ENCODE peak calls at places on chromosomes 5 and 9, in six cellular contexts. E is heart left ventricle, P is PC-3, L is psoas muscle, G is A549, A is left ventricle myocardium inferior. N is an unnamed sample.

GRCh38 chr5:107915413-107915812 is 244.7 kb upstream of the EFNA5 start:
- DNase-seq in E (no peak), P (no peak), L (no peak), G (no peak), A (no peak), N (no peak)

GRCh38 chr9:109414125-109414785 is 83.9 kb downstream of the PTPN3 start:
- DNase-seq in E (no peak), P (no peak), L (no peak), G (no peak), A (no peak), N (no peak)

GRCh38 chr5:57298295-57298984 is 124.6 kb downstream of the GPBP1 start:
- DNase-seq in E (peak; percentile 84), P (peak; percentile 86), L (peak; percentile 61), G (peak; percentile 55), A (peak; percentile 65), N (peak; percentile 79)

GRCh38 chr5:6483880-6484382 is 35.3 kb downstream of the UBE2QL1 start:
- DNase-seq in E (no peak), P (no peak), L (no peak), G (no peak), A (no peak), N (no peak)

GRCh38 chr9:137619240-137620090 is 660 bp downstream of the EHMT1 start:
- DNase-seq in E (no peak), P (peak; percentile 39), L (peak; percentile 44), G (peak; percentile 46), A (peak; percentile 29), N (no peak)

GRCh38 chr9:32783168-32783891 is at the start of gene TMEM215:
- DNase-seq in E (no peak), P (no peak), L (peak; percentile 13), G (peak; percentile 20), A (no peak), N (no peak)

GRCh38 chr5:37736397-37736796 is 103.4 kb downstream of the GDNF start:
- DNase-seq in E (no peak), P (no peak), L (no peak), G (no peak), A (no peak), N (no peak)

GRCh38 chr9:6356441-6356840 is 28.3 kb downstream of the TPD52L3 start:
- DNase-seq in E (no peak), P (no peak), L (no peak), G (no peak), A (no peak), N (no peak)

GRCh38 chr9:27870404-27870803 is 297.1 kb upstream of the C9orf72 start:
- DNase-seq in E (no peak), P (peak; percentile 17), L (no peak), G (no peak), A (no peak), N (no peak)

GRCh38 chr9:88782931-88783451 is 208.3 kb upstream of the S1PR3 start:
- DNase-seq in E (no peak), P (peak; percentile 67), L (no peak), G (no peak), A (no peak), N (no peak)

GRCh38 chr5:134086943-134087305 is 27.6 kb upstream of the TCF7 start:
- DNase-seq in E (no peak), P (no peak), L (no peak), G (no peak), A (no peak), N (no peak)

GRCh38 chr9:101536938-101537337 is 3.3 kb downstream of the RNF20 start:
- DNase-seq in E (no peak), P (peak; percentile 17), L (no peak), G (no peak), A (no peak), N (no peak)

GRCh38 chr9:35277649-35278359 is 116.0 kb downstream of the UNC13B start:
- DNase-seq in E (peak; percentile 8), P (no peak), L (no peak), G (no peak), A (no peak), N (no peak)

GRCh38 chr9:35277171-35277520 is 115.3 kb downstream of the UNC13B start:
- DNase-seq in E (no peak), P (no peak), L (no peak), G (no peak), A (no peak), N (no peak)

GRCh38 chr9:35272989-35273388 is 111.2 kb downstream of the UNC13B start:
- DNase-seq in E (no peak), P (peak; percentile 66), L (no peak), G (no peak), A (no peak), N (no peak)

GRCh38 chr9:35273591-35273990 is 111.8 kb downstream of the UNC13B start:
- DNase-seq in E (no peak), P (no peak), L (no peak), G (no peak), A (no peak), N (no peak)

GRCh38 chr9:35274988-35275387 is 113.2 kb downstream of the UNC13B start:
- DNase-seq in E (no peak), P (no peak), L (no peak), G (no peak), A (no peak), N (no peak)
- TF ChIP-seq CTCF in E (no peak), P (no peak), L (no peak), G (no peak), A (no peak), N (no peak)

GRCh38 chr9:70868044-70868443 is 253.4 kb downstream of the TRPM3 start:
- DNase-seq in E (no peak), P (no peak), L (no peak), G (no peak), A (no peak), N (no peak)
- H3K4me3 ChIP-seq in E (no peak overlapping the region), P (no peak overlapping the region), L (no peak overlapping the region), G (no peak overlapping the region), A (no peak overlapping the region), N (peak overlapping the region; percentile 74)

DNA sequence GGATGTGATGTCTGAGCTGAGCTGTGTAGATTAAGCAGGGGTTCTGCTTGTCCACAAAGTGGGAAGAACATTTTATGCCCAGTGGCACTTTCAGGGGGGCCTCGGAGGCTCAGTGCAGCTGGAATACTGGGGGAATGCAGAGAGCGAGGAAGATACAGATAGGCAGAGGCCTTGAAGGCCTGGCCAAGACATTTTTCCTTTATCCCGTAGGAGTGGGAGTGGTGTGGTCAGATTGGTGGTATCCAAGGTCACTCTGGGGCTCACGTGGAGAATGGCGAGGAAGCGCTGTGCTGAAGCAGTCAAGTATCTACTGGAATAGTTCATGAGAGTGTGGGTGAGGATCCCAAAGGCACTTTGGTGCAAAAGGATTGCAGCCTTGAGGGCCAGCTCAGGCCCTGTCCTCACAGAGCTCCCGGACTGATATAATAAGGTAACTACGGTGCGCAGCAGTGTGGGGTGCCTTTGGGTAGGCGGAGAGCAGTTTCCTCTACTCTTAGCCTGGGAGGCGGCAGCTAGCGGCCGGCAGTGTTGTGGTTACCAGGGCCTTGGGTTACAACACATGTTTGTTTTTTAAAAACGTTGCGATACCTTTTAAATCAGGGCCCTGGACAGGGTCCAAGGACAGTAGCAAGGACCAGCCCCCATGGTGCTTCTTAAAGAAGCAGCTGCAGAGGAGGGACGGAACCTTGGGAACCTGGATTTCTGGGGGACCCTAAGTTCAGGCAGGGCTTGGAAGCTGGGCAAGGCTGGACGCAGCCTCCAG is 10.8 kb upstream of the CCDC69 start:
- DNase-seq in E (peak; percentile 70), P (no peak), L (peak; percentile 76), G (peak; percentile 25), A (peak; percentile 76), N (no peak)
- H3K27ac ChIP-seq in E (peak overlapping the region; percentile 78), P (no peak overlapping the region), L (peak overlapping the region; percentile 73), G (no peak overlapping the region), A (peak overlapping the region; percentile 91), N (no peak overlapping the region)

DNA sequence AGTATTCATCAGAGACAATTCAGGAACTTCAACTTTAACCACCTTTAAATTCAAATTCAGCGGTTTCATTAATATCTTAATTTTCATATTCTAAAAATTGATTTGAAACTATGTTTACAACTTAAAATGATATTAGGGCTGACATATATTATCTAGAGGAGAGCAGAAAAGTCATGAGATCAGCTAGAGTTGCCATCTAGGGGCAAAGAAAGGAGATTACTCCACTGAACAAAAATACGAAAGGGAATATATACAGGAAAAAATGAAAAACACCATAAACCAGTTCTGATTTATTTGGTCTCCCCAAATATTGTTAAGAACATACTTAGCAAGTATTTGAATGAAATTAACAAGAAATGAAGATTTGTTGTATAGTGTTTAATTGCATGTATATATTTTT is 946.3 kb downstream of the DTWD2 start:
- DNase-seq in E (no peak), P (no peak), L (no peak), G (no peak), A (no peak), N (no peak)
- TF ChIP-seq CTCF in E (no peak), P (no peak), L (no peak), G (no peak), A (no peak), N (no peak)

GRCh38 chr5:54867310-54867944 is 118.0 kb downstream of the ESM1 start:
- DNase-seq in E (no peak), P (peak; percentile 59), L (no peak), G (peak; percentile 41), A (no peak), N (no peak)
- H3K4me3 ChIP-seq in E (no peak overlapping the region), P (peak overlapping the region; percentile 18), L (peak overlapping the region; percentile 43), G (no peak overlapping the region), A (peak overlapping the region; percentile 40), N (peak overlapping the region; percentile 56)

DNA sequence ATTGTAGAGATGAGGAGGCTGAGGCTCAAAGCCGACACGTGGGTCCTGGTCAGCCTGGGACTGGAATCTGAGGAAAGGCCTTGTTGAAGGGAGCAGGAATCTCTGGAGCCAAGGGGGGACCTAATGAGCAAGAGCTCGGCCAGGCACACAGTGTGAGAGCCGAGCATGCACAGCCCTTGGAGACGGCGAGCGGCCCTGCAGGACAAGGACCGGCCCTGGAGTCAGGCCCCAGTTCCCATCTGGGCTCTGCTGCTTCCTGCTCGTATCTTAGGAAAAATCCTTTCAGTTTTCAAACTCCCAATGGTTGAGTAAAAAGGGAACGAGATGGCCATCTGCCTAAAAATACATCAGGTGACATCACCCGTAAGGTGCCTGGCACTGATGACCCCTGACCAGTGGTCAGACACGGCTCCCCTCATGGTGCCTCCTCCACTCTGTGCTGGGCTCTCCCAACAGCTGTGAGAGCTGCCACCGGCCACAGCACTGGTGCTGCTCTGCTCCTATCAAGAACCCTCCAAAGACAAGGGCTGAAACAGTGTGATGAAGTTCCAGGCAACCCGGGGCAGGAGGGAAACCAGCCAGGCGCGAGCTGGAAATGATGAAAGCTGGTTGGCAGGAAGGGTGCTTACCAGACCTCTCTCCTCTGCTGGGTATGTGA is 16.3 kb downstream of the LMAN2 start:
- DNase-seq in E (no peak), P (no peak), L (no peak), G (no peak), A (peak; percentile 55), N (no peak)
- H3K27ac ChIP-seq in E (peak overlapping the region; percentile 78), P (no peak overlapping the region), L (peak overlapping the region; percentile 46), G (no peak overlapping the region), A (peak overlapping the region; percentile 63), N (no peak overlapping the region)